ENCODE peak calls at places on chromosomes 1 and 21, in seven cellular contexts. N, A, S, J, G, H and X are unnamed samples.

GRCh38 chr21:25938673-25939395 is 204.1 kb downstream of the GABPA start:
- DNase-seq in S (no peak), A (no peak), J (no peak), G (no peak), N (no peak), H (peak; percentile 36), X (peak; percentile 47)

GRCh38 chr1:153192697-153193096 is 10.5 kb upstream of the LELP1 start:
- DNase-seq in N (peak; percentile 43), A (no peak), S (peak; percentile 2), J (peak; percentile 74), G (no peak), H (no peak), X (peak; percentile 53)

GRCh38 chr1:65531972-65532570 is 111.6 kb downstream of the LEPR start:
- DNase-seq in G (no peak), J (no peak), S (no peak), A (no peak), N (no peak), H (no peak), X (no peak)

GRCh38 chr1:116374340-116375164 is 1.5 kb downstream of the ATP1A1 start:
- DNase-seq in S (peak; percentile 45), G (no peak), J (no peak), N (no peak), H (no peak), A (no peak), X (no peak)

GRCh38 chr1:13804240-13804633 is 104.2 kb downstream of the PRDM2 start:
- DNase-seq in N (no peak), A (no peak), S (no peak), H (no peak), J (no peak), G (no peak), X (no peak)

GRCh38 chr1:218705911-218706893 is 361.1 kb downstream of the TGFB2 start:
- DNase-seq in A (no peak), N (no peak), H (no peak), G (no peak), S (peak; percentile 92), J (peak; percentile 100), X (peak; percentile 97)

GRCh38 chr1:7220007-7220406 is 434.8 kb downstream of the CAMTA1 start:
- DNase-seq in A (no peak), H (no peak), S (peak; percentile 69), G (no peak), N (no peak), J (no peak), X (no peak)

GRCh38 chr1:109846148-109846547 is 64.5 kb upstream of the CSF1 start:
- DNase-seq in A (no peak), N (no peak), H (no peak), G (no peak), S (no peak), J (no peak), X (no peak)

GRCh38 chr1:183433703-183434102 is 15.5 kb upstream of the NMNAT2 start:
- DNase-seq in H (no peak), G (no peak), J (no peak), A (no peak), S (no peak), N (no peak), X (no peak)

GRCh38 chr21:18245493-18245967 is 897 bp downstream of the CHODL start:
- DNase-seq in N (no peak), A (no peak), H (no peak), G (no peak), S (no peak), J (no peak), X (no peak)

GRCh38 chr1:244461254-244462071 is at the start of gene CATSPERE:
- DNase-seq in N (peak; percentile 87), A (peak; percentile 93), S (peak; percentile 95), G (peak; percentile 92), H (peak; percentile 91), J (peak; percentile 89), X (peak; percentile 74)

DNA sequence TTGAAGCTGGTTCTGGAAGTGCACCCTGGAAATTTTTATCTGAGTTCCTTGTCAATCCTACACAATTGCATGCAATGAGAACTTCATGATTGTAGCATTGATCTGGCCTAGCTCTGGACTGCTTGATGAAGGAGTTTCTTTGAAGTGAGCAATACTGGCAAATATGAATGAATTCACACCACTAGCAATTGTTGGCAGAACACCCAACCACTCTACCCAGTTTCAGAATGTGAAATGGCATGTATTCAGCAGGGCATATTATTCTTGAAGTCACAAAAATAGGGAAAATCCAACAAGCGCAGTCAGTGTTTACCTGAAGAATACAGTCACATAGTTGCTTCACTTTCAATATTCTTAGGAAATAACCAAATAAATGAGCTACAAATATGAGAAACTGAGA is 57.3 kb downstream of the RGS5 start:
- DNase-seq in N (no peak), S (no peak), G (no peak), H (no peak), A (no peak), J (no peak), X (no peak)
- H3K36me3 ChIP-seq in N (no peaks in the 10 kb centered on the region), S (no peaks in the 10 kb centered on the region), G (no peaks in the 10 kb centered on the region), H (no peaks in the 10 kb centered on the region), A (no peaks in the 10 kb centered on the region), J (no peaks in the 10 kb centered on the region), X (no peaks in the 10 kb centered on the region)

DNA sequence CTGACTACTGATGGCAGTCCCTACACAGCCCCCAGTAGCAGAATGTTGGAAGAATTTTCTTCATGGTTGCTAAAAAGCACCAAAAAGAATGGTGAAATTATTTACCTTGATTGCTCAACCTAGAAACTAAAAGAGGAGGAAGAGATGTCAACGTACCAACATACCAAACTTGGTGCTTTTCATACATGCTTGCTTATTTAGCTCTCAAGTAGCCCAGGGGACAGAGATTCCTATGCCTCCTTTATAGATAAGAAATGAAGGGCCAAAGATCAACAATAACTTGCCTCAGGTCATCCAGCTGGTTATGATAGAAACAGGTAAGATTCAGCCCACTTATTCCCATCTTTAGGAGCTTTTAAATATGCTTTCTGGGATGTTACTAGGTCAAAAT is 170.6 kb downstream of the PIGK start:
- DNase-seq in S (no peak), G (no peak), H (no peak), J (no peak), A (no peak), N (no peak), X (no peak)
- H3K4me3 ChIP-seq in S (no peak overlapping the region), G (no peak overlapping the region), H (no peak overlapping the region), J (no peak overlapping the region), A (no peak overlapping the region), N (no peak overlapping the region), X (no peak overlapping the region)

GRCh38 chr1:39691383-39692151 is at the start of gene HPCAL4:
- DNase-seq in S (peak; percentile 87), J (peak; percentile 84), G (peak; percentile 87), N (no peak), A (peak; percentile 97), H (peak; percentile 89), X (peak; percentile 72)

GRCh38 chr1:39689635-39690034 is 1.6 kb downstream of the HPCAL4 start:
- DNase-seq in H (no peak), N (no peak), J (no peak), A (no peak), G (no peak), S (no peak), X (no peak)

GRCh38 chr1:39690225-39690624 is 1.0 kb downstream of the HPCAL4 start:
- DNase-seq in H (no peak), J (no peak), A (no peak), S (no peak), G (no peak), N (no peak), X (no peak)

GRCh38 chr1:39692152-39693064 is 1.2 kb upstream of the HPCAL4 start:
- DNase-seq in S (peak; percentile 26), N (no peak), J (no peak), G (no peak), A (peak; percentile 64), H (no peak), X (no peak)

GRCh38 chr1:39690943-39691382 is 270 bp downstream of the HPCAL4 start:
- DNase-seq in S (no peak), G (no peak), N (no peak), J (no peak), A (no peak), H (no peak), X (no peak)
- H3K27me3 ChIP-seq in S (peaks cover 86% of the 10 kb centered on the region), G (peaks cover 92% of the 10 kb centered on the region), N (peaks cover 82% of the 10 kb centered on the region), J (no peaks in the 10 kb centered on the region), A (peaks cover 35% of the 10 kb centered on the region), H (peaks cover 59% of the 10 kb centered on the region), X (peaks cover 16% of the 10 kb centered on the region)

GRCh38 chr1:232617237-232617636 is 12.7 kb downstream of the SIPA1L2 start:
- DNase-seq in J (no peak), S (no peak), G (no peak), H (no peak), A (no peak), N (no peak), X (no peak)

GRCh38 chr1:232614811-232615210 is 15.1 kb downstream of the SIPA1L2 start:
- DNase-seq in H (no peak), N (no peak), A (no peak), S (no peak), J (no peak), G (no peak), X (no peak)

GRCh38 chr1:232611834-232612233 is 18.1 kb downstream of the SIPA1L2 start:
- DNase-seq in S (no peak), G (no peak), H (no peak), A (no peak), N (no peak), J (no peak), X (no peak)

GRCh38 chr1:232613752-232614381 is 16.1 kb downstream of the SIPA1L2 start:
- DNase-seq in H (no peak), G (no peak), J (no peak), S (peak; percentile 65), N (no peak), A (no peak), X (no peak)

GRCh38 chr1:232615401-232615800 is 14.5 kb downstream of the SIPA1L2 start:
- DNase-seq in H (no peak), G (no peak), S (no peak), N (no peak), J (no peak), A (no peak), X (no peak)
- H3K36me3 ChIP-seq in H (no peaks in the 10 kb centered on the region), G (no peaks in the 10 kb centered on the region), S (no peaks in the 10 kb centered on the region), N (no peaks in the 10 kb centered on the region), J (no peaks in the 10 kb centered on the region), A (no peaks in the 10 kb centered on the region), X (no peaks in the 10 kb centered on the region)

GRCh38 chr1:16226495-16227179 is 10.3 kb downstream of the CPLANE2 start:
- DNase-seq in H (peak; percentile 43), N (no peak), S (peak; percentile 23), G (peak; percentile 62), J (no peak), A (peak; percentile 85), X (no peak)
- H3K4me3 ChIP-seq in H (peak overlapping the region; percentile 40), N (peak overlapping the region; percentile 43), S (peak overlapping the region; percentile 14), G (peak overlapping the region; percentile 60), J (no peak overlapping the region), A (peak overlapping the region; percentile 54), X (no peak overlapping the region)

GRCh38 chr1:90729484-90730246 is 12.6 kb upstream of the BARHL2 start:
- DNase-seq in H (no peak), S (no peak), J (no peak), G (no peak), A (no peak), N (no peak), X (no peak)
- H3K27me3 ChIP-seq in H (peaks cover 100% of the 10 kb centered on the region), S (peaks cover 84% of the 10 kb centered on the region), J (peaks cover 98% of the 10 kb centered on the region), G (peaks cover 100% of the 10 kb centered on the region), A (peaks cover 79% of the 10 kb centered on the region), N (peaks cover 68% of the 10 kb centered on the region), X (peaks cover 55% of the 10 kb centered on the region)

GRCh38 chr1:32623775-32624174 is 26.6 kb downstream of the ZBTB8OS start:
- DNase-seq in J (no peak), N (no peak), A (no peak), G (no peak), H (no peak), S (no peak), X (no peak)
- H3K36me3 ChIP-seq in J (peaks cover 5% of the 10 kb centered on the region), N (peaks cover 2% of the 10 kb centered on the region), A (no peaks in the 10 kb centered on the region), G (peaks cover 29% of the 10 kb centered on the region), H (no peaks in the 10 kb centered on the region), S (peaks cover 3% of the 10 kb centered on the region), X (peaks cover 1% of the 10 kb centered on the region)